ENCODE peak calls at places on chromosomes 16 and 17, in seven cellular contexts. One of them, this sample, is unnamed.

GRCh38 chr17:44314869-44315661 is 6.7 kb downstream of the RUNDC3A start:
- DNase-seq in nucleus accumbens: no peak
- DNase-seq in anterior cingulate cortex: peak; percentile 23
- DNase-seq in tibial nerve: no peak
- DNase-seq in memory B cell: no peak
- DNase-seq in putamen: peak; percentile 45
- DNase-seq in AG09309: no peak
- DNase-seq in this sample: peak; percentile 80

GRCh38 chr17:39926588-39927100 is 757 bp downstream of the ORMDL3 start:
- DNase-seq in putamen: no peak
- DNase-seq in nucleus accumbens: no peak
- DNase-seq in anterior cingulate cortex: no peak
- DNase-seq in tibial nerve: no peak
- DNase-seq in memory B cell: no peak
- DNase-seq in AG09309: no peak
- DNase-seq in this sample: peak; percentile 53

GRCh38 chr16:14007460-14007859 is 63.7 kb upstream of the MRTFB start:
- DNase-seq in AG09309: peak; percentile 59
- DNase-seq in putamen: no peak
- DNase-seq in tibial nerve: no peak
- DNase-seq in anterior cingulate cortex: no peak
- DNase-seq in memory B cell: no peak
- DNase-seq in nucleus accumbens: no peak
- DNase-seq in this sample: no peak

GRCh38 chr16:56262148-56262878 is 71.0 kb downstream of the GNAO1 start:
- DNase-seq in memory B cell: no peak
- DNase-seq in AG09309: no peak
- DNase-seq in anterior cingulate cortex: no peak
- DNase-seq in nucleus accumbens: no peak
- DNase-seq in putamen: no peak
- DNase-seq in tibial nerve: no peak
- DNase-seq in this sample: no peak

GRCh38 chr16:47304563-47304962 is 156.3 kb downstream of the ITFG1 start:
- DNase-seq in memory B cell: no peak
- DNase-seq in putamen: no peak
- DNase-seq in anterior cingulate cortex: no peak
- DNase-seq in nucleus accumbens: no peak
- DNase-seq in tibial nerve: no peak
- DNase-seq in AG09309: no peak
- DNase-seq in this sample: no peak

GRCh38 chr16:84786605-84787302 is 33.0 kb upstream of the CRISPLD2 start:
- DNase-seq in tibial nerve: no peak
- DNase-seq in memory B cell: no peak
- DNase-seq in nucleus accumbens: no peak
- DNase-seq in AG09309: no peak
- DNase-seq in anterior cingulate cortex: no peak
- DNase-seq in putamen: no peak
- DNase-seq in this sample: no peak

GRCh38 chr16:16163571-16163970 is 59.7 kb downstream of the ABCC6 start:
- DNase-seq in nucleus accumbens: no peak
- DNase-seq in AG09309: no peak
- DNase-seq in anterior cingulate cortex: peak; percentile 35
- DNase-seq in tibial nerve: no peak
- DNase-seq in memory B cell: no peak
- DNase-seq in putamen: peak; percentile 40
- DNase-seq in this sample: no peak

GRCh38 chr16:58678716-58679115 is 5.9 kb downstream of the SLC38A7 start:
- DNase-seq in AG09309: no peak
- DNase-seq in tibial nerve: no peak
- DNase-seq in memory B cell: no peak
- DNase-seq in nucleus accumbens: no peak
- DNase-seq in anterior cingulate cortex: peak; percentile 48
- DNase-seq in putamen: peak; percentile 34
- DNase-seq in this sample: no peak

GRCh38 chr16:23214796-23215195 is 32.3 kb downstream of the SCNN1G start:
- DNase-seq in memory B cell: no peak
- DNase-seq in putamen: no peak
- DNase-seq in nucleus accumbens: no peak
- DNase-seq in tibial nerve: no peak
- DNase-seq in anterior cingulate cortex: no peak
- DNase-seq in AG09309: no peak
- DNase-seq in this sample: no peak

GRCh38 chr16:3127745-3128144 is 7.1 kb upstream of the ZNF213 start:
- DNase-seq in AG09309: no peak
- DNase-seq in anterior cingulate cortex: no peak
- DNase-seq in putamen: no peak
- DNase-seq in tibial nerve: no peak
- DNase-seq in nucleus accumbens: no peak
- DNase-seq in memory B cell: no peak
- DNase-seq in this sample: no peak

GRCh38 chr17:68601565-68602266 is 549 bp upstream of the FAM20A start:
- DNase-seq in putamen: no peak
- DNase-seq in anterior cingulate cortex: no peak
- DNase-seq in memory B cell: no peak
- DNase-seq in AG09309: no peak
- DNase-seq in tibial nerve: no peak
- DNase-seq in nucleus accumbens: no peak
- DNase-seq in this sample: no peak

GRCh38 chr17:15884731-15885130 is 60.2 kb upstream of the ADORA2B start:
- DNase-seq in putamen: no peak
- DNase-seq in nucleus accumbens: no peak
- DNase-seq in memory B cell: no peak
- DNase-seq in AG09309: no peak
- DNase-seq in anterior cingulate cortex: no peak
- DNase-seq in tibial nerve: no peak
- DNase-seq in this sample: no peak

GRCh38 chr17:21278304-21279197 is 6.0 kb upstream of the MAP2K3 start:
- DNase-seq in anterior cingulate cortex: no peak
- DNase-seq in AG09309: no peak
- DNase-seq in putamen: no peak
- DNase-seq in tibial nerve: peak; percentile 47
- DNase-seq in memory B cell: no peak
- DNase-seq in nucleus accumbens: no peak
- DNase-seq in this sample: no peak

GRCh38 chr17:82424001-82424862 is 5.8 kb upstream of the OGFOD3 start:
- DNase-seq in putamen: no peak
- DNase-seq in tibial nerve: peak; percentile 63
- DNase-seq in nucleus accumbens: no peak
- DNase-seq in memory B cell: peak; percentile 38
- DNase-seq in anterior cingulate cortex: no peak
- DNase-seq in AG09309: no peak
- DNase-seq in this sample: no peak

GRCh38 chr17:63820963-63821561 is 6.2 kb upstream of the PSMC5 start:
- DNase-seq in memory B cell: no peak
- DNase-seq in putamen: no peak
- DNase-seq in anterior cingulate cortex: no peak
- DNase-seq in AG09309: no peak
- DNase-seq in nucleus accumbens: no peak
- DNase-seq in tibial nerve: no peak
- DNase-seq in this sample: no peak

GRCh38 chr17:49315551-49315951 is 46.5 kb downstream of the ZNF652 start:
- DNase-seq in putamen: peak; percentile 86
- DNase-seq in memory B cell: peak; percentile 72
- DNase-seq in nucleus accumbens: no peak
- DNase-seq in anterior cingulate cortex: peak; percentile 35
- DNase-seq in tibial nerve: peak; percentile 77
- DNase-seq in AG09309: peak; percentile 74
- DNase-seq in this sample: peak; percentile 45

GRCh38 chr17:7083592-7083991 is 3.5 kb upstream of the CLEC10A start:
- DNase-seq in tibial nerve: no peak
- DNase-seq in anterior cingulate cortex: no peak
- DNase-seq in AG09309: no peak
- DNase-seq in memory B cell: no peak
- DNase-seq in putamen: no peak
- DNase-seq in nucleus accumbens: no peak
- DNase-seq in this sample: no peak

GRCh38 chr17:8965394-8966168 is at the start of gene PIK3R5:
- DNase-seq in memory B cell: peak; percentile 90
- DNase-seq in anterior cingulate cortex: no peak
- DNase-seq in tibial nerve: no peak
- DNase-seq in putamen: no peak
- DNase-seq in nucleus accumbens: no peak
- DNase-seq in AG09309: no peak
- DNase-seq in this sample: peak; percentile 93

GRCh38 chr16:68715471-68715870 is 21.6 kb upstream of the CDH1 start:
- DNase-seq in tibial nerve: no peak
- DNase-seq in putamen: no peak
- DNase-seq in anterior cingulate cortex: no peak
- DNase-seq in nucleus accumbens: no peak
- DNase-seq in AG09309: no peak
- DNase-seq in memory B cell: no peak
- DNase-seq in this sample: no peak

GRCh38 chr17:78951967-78952551 is 26.9 kb upstream of the TIMP2 start:
- DNase-seq in anterior cingulate cortex: no peak
- DNase-seq in nucleus accumbens: no peak
- DNase-seq in tibial nerve: no peak
- DNase-seq in memory B cell: no peak
- DNase-seq in putamen: no peak
- DNase-seq in AG09309: no peak
- DNase-seq in this sample: no peak

GRCh38 chr17:60089097-60089844 is 10.6 kb upstream of the HEATR6 start:
- DNase-seq in anterior cingulate cortex: no peak
- DNase-seq in nucleus accumbens: no peak
- DNase-seq in AG09309: no peak
- DNase-seq in tibial nerve: no peak
- DNase-seq in memory B cell: peak; percentile 24
- DNase-seq in putamen: no peak
- DNase-seq in this sample: no peak

GRCh38 chr17:61250335-61250890 is 149.2 kb upstream of the TBX2 start:
- DNase-seq in nucleus accumbens: no peak
- DNase-seq in AG09309: no peak
- DNase-seq in anterior cingulate cortex: no peak
- DNase-seq in memory B cell: no peak
- DNase-seq in putamen: no peak
- DNase-seq in tibial nerve: no peak
- DNase-seq in this sample: no peak

GRCh38 chr16:85448557-85449194 is 164.4 kb upstream of the GSE1 start:
- DNase-seq in anterior cingulate cortex: no peak
- DNase-seq in memory B cell: no peak
- DNase-seq in putamen: no peak
- DNase-seq in nucleus accumbens: no peak
- DNase-seq in AG09309: no peak
- DNase-seq in tibial nerve: no peak
- DNase-seq in this sample: no peak

GRCh38 chr17:28523876-28524275 is 17.7 kb downstream of the FOXN1 start:
- DNase-seq in AG09309: no peak
- DNase-seq in memory B cell: no peak
- DNase-seq in tibial nerve: no peak
- DNase-seq in putamen: no peak
- DNase-seq in anterior cingulate cortex: no peak
- DNase-seq in nucleus accumbens: no peak
- DNase-seq in this sample: no peak

GRCh38 chr17:859461-860195 is 77.5 kb downstream of the MRM3 start:
- DNase-seq in anterior cingulate cortex: no peak
- DNase-seq in putamen: no peak
- DNase-seq in memory B cell: no peak
- DNase-seq in tibial nerve: no peak
- DNase-seq in nucleus accumbens: no peak
- DNase-seq in AG09309: no peak
- DNase-seq in this sample: no peak

GRCh38 chr17:75853410-75853809 is 1.7 kb downstream of the WBP2 start:
- DNase-seq in tibial nerve: no peak
- DNase-seq in nucleus accumbens: no peak
- DNase-seq in putamen: no peak
- DNase-seq in anterior cingulate cortex: no peak
- DNase-seq in memory B cell: no peak
- DNase-seq in AG09309: no peak
- DNase-seq in this sample: no peak

GRCh38 chr17:35684046-35684802 is 47.2 kb upstream of the RASL10B start:
- DNase-seq in tibial nerve: no peak
- DNase-seq in memory B cell: no peak
- DNase-seq in putamen: no peak
- DNase-seq in AG09309: peak; percentile 44
- DNase-seq in anterior cingulate cortex: no peak
- DNase-seq in nucleus accumbens: no peak
- DNase-seq in this sample: no peak

GRCh38 chr16:54928421-54929089 is 2.1 kb upstream of the IRX5 start:
- DNase-seq in anterior cingulate cortex: no peak
- DNase-seq in putamen: no peak
- DNase-seq in AG09309: no peak
- DNase-seq in memory B cell: no peak
- DNase-seq in nucleus accumbens: no peak
- DNase-seq in tibial nerve: no peak
- DNase-seq in this sample: no peak